ENCODE peak calls at places on chromosomes 6 and 20, in six cellular contexts. E, Z, G, N, D and J are unnamed samples. For H3K4me1, the result is how much of the 10 kb centered on the place peaks cover.

GRCh38 chr6:118558811-118559217 is 10.7 kb downstream of the PLN start:
- DNase-seq in E (no peak), Z (no peak), G (peak), N (no peak), D (no peak), J (no peak)

GRCh38 chr6:82737965-82738364 is 327.7 kb downstream of the UBE3D start:
- DNase-seq in E (no peak), Z (no peak), G (no peak), N (no peak), D (no peak), J (no peak)

GRCh38 chr20:2365666-2366065 is 15.0 kb upstream of the TGM6 start:
- DNase-seq in E (no peak), Z (no peak), G (no peak), N (no peak), D (no peak), J (no peak)

GRCh38 chr20:62047666-62048345 is 17.9 kb downstream of the TAF4 start:
- DNase-seq in E (no peak), Z (no peak), G (no peak), N (peak), D (no peak), J (no peak)

GRCh38 chr6:30935018-30935417 is 3.0 kb upstream of the SFTA2 start:
- DNase-seq in E (no peak), Z (no peak), G (no peak), N (no peak), D (peak), J (no peak)

GRCh38 chr6:43376551-43376981 is 7.1 kb upstream of the ZNF318 start:
- DNase-seq in E (no peak), Z (no peak), G (no peak), N (no peak), D (no peak), J (no peak)

GRCh38 chr20:13285408-13285807 is 64.3 kb downstream of the ISM1 start:
- DNase-seq in E (no peak), Z (no peak), G (no peak), N (no peak), D (no peak), J (no peak)

GRCh38 chr20:1247689-1248088 is 18.4 kb upstream of the SNPH start:
- DNase-seq in E (no peak), Z (no peak), G (no peak), N (no peak), D (no peak), J (no peak)

GRCh38 chr6:123039431-123039830 is 43.4 kb downstream of the CLVS2 start:
- DNase-seq in E (no peak), Z (no peak), G (no peak), N (no peak), D (no peak), J (no peak)

GRCh38 chr6:5292154-5292553 is 30.8 kb downstream of the FARS2 start:
- DNase-seq in E (peak), Z (no peak), G (no peak), N (no peak), D (no peak), J (no peak)

GRCh38 chr6:158561938-158562337 is 2.0 kb downstream of the TMEM181 start:
- DNase-seq in E (no peak), Z (no peak), G (no peak), N (no peak), D (no peak), J (peak)

GRCh38 chr6:48743738-48744137 is 632.7 kb upstream of the PTCHD4 start:
- DNase-seq in E (no peak), Z (no peak), G (no peak), N (no peak), D (no peak), J (no peak)

GRCh38 chr6:135093578-135093977 is 39.0 kb upstream of the HBS1L start:
- DNase-seq in E (no peak), Z (no peak), G (no peak), N (no peak), D (no peak), J (no peak)

GRCh38 chr20:60036346-60037119 is 78.3 kb downstream of the CDH26 start:
- DNase-seq in E (no peak), Z (no peak), G (no peak), N (peak), D (no peak), J (no peak)

GRCh38 chr6:44006123-44006871 is 121.0 kb downstream of the MRPL14 start:
- DNase-seq in E (peak), Z (no peak), G (no peak), N (no peak), D (no peak), J (no peak)

GRCh38 chr6:68026483-68026882 is 608.6 kb upstream of the ADGRB3 start:
- DNase-seq in E (no peak), Z (no peak), G (no peak), N (no peak), D (no peak), J (no peak)

GRCh38 chr6:4010682-4011081 is 68.3 kb downstream of the FAM217A start:
- DNase-seq in E (no peak), Z (no peak), G (no peak), N (no peak), D (no peak), J (no peak)

GRCh38 chr20:37344506-37345338 is 1.2 kb upstream of the SRC start:
- DNase-seq in E (no peak), Z (no peak), G (no peak), N (peak), D (peak), J (no peak)

GRCh38 chr6:144471986-144472385 is 186.9 kb downstream of the UTRN start:
- DNase-seq in E (no peak), Z (no peak), G (no peak), N (no peak), D (no peak), J (no peak)

GRCh38 chr6:30914854-30915590 is 984 bp downstream of the VARS2 start:
- DNase-seq in E (peak), Z (peak), G (peak), N (no peak), D (no peak), J (no peak)

GRCh38 chr20:1210501-1210900 is 7.2 kb downstream of the C20orf202 start:
- DNase-seq in E (no peak), Z (no peak), G (no peak), N (no peak), D (no peak), J (no peak)

GRCh38 chr20:36885355-36885754 is 9.4 kb downstream of the TLDC2 start:
- DNase-seq in E (no peak), Z (no peak), G (no peak), N (no peak), D (no peak), J (no peak)

GRCh38 chr6:66065313-66065712 is 358.3 kb upstream of the EYS start:
- DNase-seq in E (no peak), Z (no peak), G (no peak), N (no peak), D (no peak), J (no peak)

GRCh38 chr20:49037962-49038387 is 8.1 kb upstream of the CSE1L start:
- DNase-seq in E (no peak), Z (no peak), G (no peak), N (no peak), D (peak), J (no peak)

GRCh38 chr20:49032455-49032854 is 13.7 kb upstream of the CSE1L start:
- DNase-seq in E (no peak), Z (no peak), G (no peak), N (no peak), D (no peak), J (no peak)

GRCh38 chr20:49029203-49029602 is 16.9 kb upstream of the CSE1L start:
- DNase-seq in E (no peak), Z (no peak), G (no peak), N (no peak), D (no peak), J (no peak)

GRCh38 chr20:49030954-49031619 is 15.0 kb upstream of the CSE1L start:
- DNase-seq in E (no peak), Z (no peak), G (no peak), N (no peak), D (peak), J (no peak)

DNA sequence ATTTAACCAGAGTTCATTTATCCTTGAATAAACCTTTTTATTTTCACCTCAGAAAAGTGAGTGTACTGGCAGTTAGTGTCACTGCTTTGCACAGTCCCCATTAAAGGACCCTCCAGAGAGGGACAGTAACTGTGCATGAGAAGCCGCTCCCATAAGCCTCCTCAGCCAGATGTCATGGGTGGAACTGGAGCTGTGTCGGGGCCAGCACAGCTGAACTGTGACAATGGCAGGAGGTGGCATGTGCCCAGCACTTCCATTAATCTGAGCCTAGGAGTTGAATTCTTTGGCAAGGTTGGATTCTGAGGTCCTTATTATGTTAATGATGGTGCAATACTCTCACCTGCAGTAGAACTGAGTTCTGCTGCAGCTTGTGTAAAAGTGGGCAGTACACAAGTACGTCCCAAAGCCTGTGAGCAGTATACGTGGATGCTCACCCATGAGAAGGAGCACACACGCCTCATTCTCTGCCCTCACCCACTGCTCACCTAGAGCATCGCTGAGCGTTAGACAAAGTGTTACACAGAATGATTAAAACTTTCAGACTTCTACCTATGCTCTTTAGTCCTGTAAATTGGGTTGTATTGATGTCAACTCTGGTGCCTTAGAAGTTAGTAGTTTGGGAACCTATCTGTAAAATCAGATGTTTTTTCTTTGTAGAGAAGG is 11.9 kb upstream of the CSE1L start:
- DNase-seq in E (no peak), Z (no peak), G (no peak), N (no peak), D (no peak), J (no peak)
- H3K4me3 ChIP-seq in E (no peak), Z (no peak), G (no peak), N (no peak), D (no peak), J (no peak)

GRCh38 chr20:50916257-50916656 is 15.0 kb downstream of the ADNP start:
- DNase-seq in E (peak), Z (no peak), G (peak), N (no peak), D (no peak), J (no peak)
- H3K4me1 ChIP-seq in E (under half), Z (half or more), G (under half), N (half or more), D (half or more), J (under half)

GRCh38 chr6:26123675-26124549 is 36.7 kb downstream of the HFE start:
- DNase-seq in E (peak), Z (peak), G (peak), N (peak), D (peak), J (peak)
- TF ChIP-seq CTCF in E (no peak), Z (no peak), G (no peak), N (no peak), D (no peak), J (no peak)

GRCh38 chr20:54107600-54108393 is 37.4 kb upstream of the BCAS1 start:
- DNase-seq in E (no peak), Z (no peak), G (no peak), N (no peak), D (no peak), J (no peak)

GRCh38 chr20:54110041-54110440 is 39.6 kb upstream of the BCAS1 start:
- DNase-seq in E (no peak), Z (no peak), G (no peak), N (no peak), D (no peak), J (no peak)

GRCh38 chr20:54108817-54109216 is 38.4 kb upstream of the BCAS1 start:
- DNase-seq in E (no peak), Z (no peak), G (no peak), N (no peak), D (no peak), J (no peak)

GRCh38 chr20:54107181-54107580 is 36.8 kb upstream of the BCAS1 start:
- DNase-seq in E (no peak), Z (no peak), G (no peak), N (no peak), D (no peak), J (no peak)

GRCh38 chr20:54108394-54108643 is 37.9 kb upstream of the BCAS1 start:
- DNase-seq in E (no peak), Z (no peak), G (no peak), N (no peak), D (no peak), J (no peak)
- H3K4me3 ChIP-seq in E (no peak), Z (no peak), G (no peak), N (no peak), D (no peak), J (no peak)

GRCh38 chr6:168182908-168183612 is 104.0 kb upstream of the FRMD1 start:
- DNase-seq in E (no peak), Z (no peak), G (no peak), N (no peak), D (no peak), J (no peak)

GRCh38 chr6:168179702-168180382 is 100.8 kb upstream of the FRMD1 start:
- DNase-seq in E (no peak), Z (no peak), G (no peak), N (no peak), D (no peak), J (no peak)

GRCh38 chr6:168181776-168182765 is 103.1 kb upstream of the FRMD1 start:
- DNase-seq in E (no peak), Z (no peak), G (no peak), N (no peak), D (no peak), J (no peak)

GRCh38 chr6:168180548-168181011 is 101.6 kb upstream of the FRMD1 start:
- DNase-seq in E (no peak), Z (no peak), G (no peak), N (no peak), D (no peak), J (peak)

GRCh38 chr6:168181316-168181715 is 102.3 kb upstream of the FRMD1 start:
- DNase-seq in E (no peak), Z (no peak), G (no peak), N (no peak), D (no peak), J (peak)
- H3K4me1 ChIP-seq in E (under half), Z (under half), G (under half), N (under half), D (under half), J (under half)